ENCODE peak calls at places on chromosomes 6 and 20, in four cellular contexts. M, S, B and J are unnamed samples.
A peak's percentile ranks its signal among the peaks of the same experiment; 100 is the strongest.

GRCh38 chr6:89268776-89269175 is 46.3 kb downstream of the GABRR2 start:
- DNase-seq in M (no peak), S (no peak), B (no peak), J (peak; percentile 10)

GRCh38 chr20:1809121-1809520 is 86.1 kb upstream of the SIRPA start:
- DNase-seq in M (no peak), S (peak; percentile 94), B (no peak), J (peak; percentile 86)

GRCh38 chr6:148146717-148147116 is 195.9 kb upstream of the SASH1 start:
- DNase-seq in M (no peak), S (peak; percentile 84), B (no peak), J (peak; percentile 97)

GRCh38 chr6:16505711-16506362 is 255.4 kb downstream of the ATXN1 start:
- DNase-seq in M (no peak), S (peak; percentile 35), B (no peak), J (peak; percentile 20)

GRCh38 chr6:46274502-46274901 is 103.7 kb upstream of the ENPP5 start:
- DNase-seq in M (no peak), S (no peak), B (no peak), J (no peak)

GRCh38 chr6:44071670-44072451 is 55.4 kb downstream of the MRPL14 start:
- DNase-seq in M (no peak), S (peak; percentile 85), B (no peak), J (peak; percentile 88)

GRCh38 chr6:136550045-136550329 is 235 bp downstream of the MAP7 start:
- DNase-seq in M (peak; percentile 82), S (no peak), B (no peak), J (no peak)

GRCh38 chr20:16393836-16394235 is 179.4 kb downstream of the KIF16B start:
- DNase-seq in M (no peak), S (no peak), B (no peak), J (no peak)

GRCh38 chr6:130558131-130558530 is 192.3 kb downstream of the TMEM200A start:
- DNase-seq in M (no peak), S (no peak), B (no peak), J (no peak)

GRCh38 chr6:82458147-82458546 is 94.5 kb downstream of the TPBG start:
- DNase-seq in M (no peak), S (peak; percentile 87), B (no peak), J (no peak)

GRCh38 chr20:3146732-3147341 is 12.8 kb downstream of the FASTKD5 start:
- DNase-seq in M (no peak), S (no peak), B (no peak), J (no peak)

GRCh38 chr6:150118642-150119041 is 24.2 kb upstream of the PPP1R14C start:
- DNase-seq in M (no peak), S (peak; percentile 6), B (no peak), J (no peak)

GRCh38 chr6:168155193-168155592 is 76.2 kb upstream of the FRMD1 start:
- DNase-seq in M (no peak), S (peak; percentile 2), B (no peak), J (peak; percentile 39)

GRCh38 chr20:60754866-60755265 is 497.2 kb upstream of the CDH4 start:
- DNase-seq in M (no peak), S (no peak), B (no peak), J (no peak)

GRCh38 chr6:36114798-36115408 is 15.4 kb upstream of the MAPK13 start:
- DNase-seq in M (no peak), S (no peak), B (no peak), J (no peak)

GRCh38 chr6:135880066-135880972 is 28.8 kb downstream of the PDE7B start:
- DNase-seq in M (peak; percentile 49), S (peak; percentile 60), B (no peak), J (peak; percentile 83)

GRCh38 chr20:64069614-64070243 is 6.7 kb downstream of the TCEA2 start:
- DNase-seq in M (peak; percentile 77), S (peak; percentile 48), B (peak; percentile 61), J (no peak)

GRCh38 chr6:136486357-136486756 is 63.9 kb downstream of the MAP7 start:
- DNase-seq in M (no peak), S (no peak), B (no peak), J (no peak)

GRCh38 chr6:62891065-62891647 is 320.1 kb upstream of the FKBP1C start:
- DNase-seq in M (peak; percentile 3), S (peak; percentile 25), B (no peak), J (no peak)

GRCh38 chr6:4421837-4422236 is 286.5 kb upstream of the ECI2 start:
- DNase-seq in M (no peak), S (no peak), B (no peak), J (no peak)

GRCh38 chr6:52049252-52050050 is 38.0 kb downstream of the PKHD1 start:
- DNase-seq in M (peak; percentile 44), S (peak; percentile 63), B (peak; percentile 18), J (peak; percentile 11)

GRCh38 chr6:147201885-147202515 is 2.2 kb upstream of the STXBP5 start:
- DNase-seq in M (peak; percentile 34), S (no peak), B (no peak), J (peak; percentile 73)

GRCh38 chr6:42960243-42961019 is at the start of gene GNMT:
- DNase-seq in M (peak; percentile 45), S (peak; percentile 74), B (peak; percentile 12), J (no peak)

GRCh38 chr20:51131806-51132205 is 108.9 kb upstream of the KCNG1 start:
- DNase-seq in M (no peak), S (no peak), B (no peak), J (no peak)

GRCh38 chr6:154930490-154930889 is 64.6 kb upstream of the TIAM2 start:
- DNase-seq in M (no peak), S (no peak), B (no peak), J (no peak)

GRCh38 chr6:43714311-43715055 is 26.9 kb upstream of the MRPS18A start:
- DNase-seq in M (no peak), S (no peak), B (no peak), J (no peak)

GRCh38 chr6:99013145-99013544 is 65.4 kb upstream of the FBXL4 start:
- DNase-seq in M (no peak), S (peak; percentile 70), B (no peak), J (peak; percentile 97)

GRCh38 chr6:164095056-164095455 is 680.5 kb downstream of the QKI start:
- DNase-seq in M (no peak), S (no peak), B (no peak), J (no peak)

GRCh38 chr20:237479-237878 is 10.4 kb downstream of the DEFB129 start:
- DNase-seq in M (peak; percentile 33), S (no peak), B (no peak), J (no peak)

GRCh38 chr6:42428326-42429041 is 23.2 kb downstream of the TRERF1 start:
- DNase-seq in M (peak; percentile 73), S (no peak), B (no peak), J (no peak)

GRCh38 chr6:14074723-14075503 is 42.7 kb upstream of the CD83 start:
- DNase-seq in M (peak; percentile 51), S (peak; percentile 37), B (no peak), J (peak; percentile 54)

GRCh38 chr6:74280130-74280692 is 584.2 kb downstream of the CD109 start:
- DNase-seq in M (no peak), S (peak; percentile 11), B (no peak), J (no peak)

GRCh38 chr6:153849072-153849759 is 189.8 kb upstream of the OPRM1 start:
- DNase-seq in M (no peak), S (no peak), B (no peak), J (peak; percentile 11)

GRCh38 chr20:43700627-43701026 is 26.2 kb downstream of the GTSF1L start:
- DNase-seq in M (no peak), S (no peak), B (no peak), J (no peak)

GRCh38 chr6:137728386-137729349 is 138.4 kb upstream of the TNFAIP3 start:
- DNase-seq in M (no peak), S (peak; percentile 85), B (no peak), J (peak; percentile 81)

GRCh38 chr6:84867521-84867920 is 103.1 kb upstream of the TBX18 start:
- DNase-seq in M (no peak), S (peak; percentile 5), B (no peak), J (peak; percentile 50)

GRCh38 chr6:166533205-166533824 is 53.2 kb downstream of the RAMACL start:
- DNase-seq in M (no peak), S (peak; percentile 20), B (no peak), J (no peak)